ENCODE peak calls at places on chromosomes 12 and 14, in four cellular contexts. U is A549, B is pancreas, O is NT2/D1. C is an unnamed sample. For H3K9me3 and H3K4me1, the result is how much of the 10 kb centered on the place peaks cover.

GRCh38 chr14:100769035-100769939 is 42.6 kb downstream of the DLK1 start:
- DNase-seq in U (no peak), B (no peak), O (no peak), C (no peak)

GRCh38 chr14:104871656-104872468 is 6.8 kb downstream of the CEP170B start:
- DNase-seq in U (no peak), B (peak), O (no peak), C (no peak)

GRCh38 chr12:77980782-77981181 is 150.1 kb downstream of the NAV3 start:
- DNase-seq in O (no peak), U (no peak), B (no peak), C (no peak)

GRCh38 chr12:17759982-17760381 is 330.0 kb downstream of the RERGL start:
- DNase-seq in B (no peak), U (no peak), O (no peak), C (no peak)

GRCh38 chr12:89383235-89384049 is 31.1 kb upstream of the DUSP6 start:
- DNase-seq in B (no peak), U (no peak), O (no peak), C (no peak)

GRCh38 chr14:22829661-22830328 is at the start of gene MRPL52:
- DNase-seq in B (peak), O (no peak), U (peak), C (peak)

GRCh38 chr14:79476552-79476951 is 734.8 kb downstream of the DIO2 start:
- DNase-seq in U (no peak), B (no peak), O (no peak), C (no peak)

GRCh38 chr12:124744659-124745467 is 118.8 kb downstream of the SCARB1 start:
- DNase-seq in B (no peak), O (no peak), U (peak), C (peak)

GRCh38 chr12:1083888-1084262 is 92.9 kb downstream of the ERC1 start:
- DNase-seq in O (no peak), U (peak), B (no peak), C (no peak)

GRCh38 chr12:109932878-109933503 is 32.9 kb downstream of the TCHP start:
- DNase-seq in U (no peak), O (no peak), B (no peak), C (peak)

DNA sequence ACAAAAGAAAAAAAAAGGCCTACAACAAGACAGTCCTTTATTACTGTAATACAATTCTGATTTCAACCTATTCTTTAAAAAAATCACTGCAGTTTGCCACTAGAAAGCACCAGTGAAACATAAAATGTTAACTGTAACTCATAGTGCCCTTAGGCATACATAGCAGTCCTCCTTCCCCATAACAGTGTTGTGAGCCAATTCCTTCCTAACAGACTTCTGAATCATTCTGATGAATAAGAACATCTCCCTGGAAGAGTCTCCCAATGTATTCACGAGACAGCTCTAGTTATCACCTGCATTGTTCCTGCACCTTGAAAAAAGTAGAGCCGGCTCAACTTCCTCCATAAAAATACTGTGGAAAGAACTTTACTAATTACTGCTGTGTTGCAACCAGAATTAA is 213.6 kb upstream of the FSCB start:
- DNase-seq in B (no peak), O (no peak), U (no peak), C (no peak)
- H3K9me3 ChIP-seq in B (under half), O (under half), U (under half), C (under half)

GRCh38 chr12:54136844-54137580 is 51.8 kb downstream of the SMUG1 start:
- DNase-seq in U (no peak), O (no peak), B (no peak), C (no peak)

GRCh38 chr12:54133663-54134375 is 55.0 kb downstream of the SMUG1 start:
- DNase-seq in U (no peak), O (no peak), B (no peak), C (no peak)

GRCh38 chr12:54134395-54134794 is 54.4 kb downstream of the SMUG1 start:
- DNase-seq in U (no peak), O (no peak), B (no peak), C (no peak)

GRCh38 chr12:54134850-54135249 is 53.9 kb downstream of the SMUG1 start:
- DNase-seq in B (no peak), O (no peak), U (peak), C (no peak)

DNA sequence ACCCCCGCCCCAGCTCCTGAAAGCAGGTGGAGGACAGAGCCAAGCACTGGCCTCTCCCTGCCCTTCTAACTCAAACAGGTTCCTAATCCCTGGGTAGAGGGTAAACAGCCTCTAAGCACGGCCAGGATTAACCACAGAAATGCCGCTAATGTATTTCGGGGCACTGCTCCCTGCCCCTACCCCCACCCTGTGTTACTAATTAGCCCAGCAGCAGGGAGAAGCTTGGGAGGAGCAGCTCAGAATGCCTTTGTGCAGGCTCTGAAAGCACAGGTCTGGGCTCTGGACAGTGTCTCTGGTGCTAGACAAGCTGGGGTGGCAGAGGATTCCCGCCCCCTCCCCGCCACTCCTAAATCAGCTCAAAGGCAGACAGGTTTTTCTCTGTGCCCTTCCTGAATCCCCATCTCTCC is 53.2 kb downstream of the SMUG1 start:
- DNase-seq in U (no peak), B (no peak), O (no peak), C (no peak)
- H3K4me1 ChIP-seq in U (under half), B (under half), O (under half), C (under half)

GRCh38 chr14:85788834-85789233 is 258.9 kb downstream of the FLRT2 start:
- DNase-seq in U (no peak), B (no peak), O (no peak), C (no peak)

GRCh38 chr14:85793533-85793932 is 263.6 kb downstream of the FLRT2 start:
- DNase-seq in O (no peak), U (no peak), B (no peak), C (no peak)

GRCh38 chr14:85789506-85789905 is 259.6 kb downstream of the FLRT2 start:
- DNase-seq in U (no peak), O (no peak), B (no peak), C (no peak)
- H3K9me3 ChIP-seq in U (under half), O (under half), B (under half), C (under half)

DNA sequence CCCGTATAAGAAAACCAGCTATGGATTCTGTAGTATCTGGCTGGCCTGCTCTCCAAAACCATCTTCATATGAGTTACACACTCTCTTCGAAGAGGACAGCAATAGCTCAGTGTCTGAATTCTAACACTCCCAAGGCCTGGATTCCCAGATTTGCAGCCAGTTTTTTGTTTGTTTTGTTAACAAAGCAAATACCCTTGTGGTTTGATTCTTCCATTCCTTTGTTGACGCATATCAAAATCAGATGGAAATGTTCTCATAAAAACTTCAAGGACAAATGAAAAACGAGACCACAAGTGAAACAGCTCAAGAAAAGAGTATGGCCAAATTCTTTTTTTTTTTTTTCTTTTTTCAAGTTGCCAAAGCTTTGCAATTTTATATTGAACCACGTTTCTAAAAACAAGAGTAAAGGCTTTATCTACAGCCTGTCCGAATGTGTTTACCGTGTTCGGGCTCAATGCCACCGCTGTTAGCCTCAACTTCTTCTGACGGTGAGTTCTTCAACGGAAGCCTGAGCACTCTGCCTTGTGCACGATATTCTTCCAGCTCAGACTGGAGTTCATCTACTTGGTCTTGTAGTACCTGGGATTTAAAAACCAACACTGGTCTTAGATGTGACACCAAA is 67.5 kb downstream of the NIN start:
- DNase-seq in U (peak), O (no peak), B (peak), C (no peak)
- H3K4me1 ChIP-seq in U (under half), O (under half), B (under half), C (under half)

GRCh38 chr14:45790293-45790692 is 537.3 kb upstream of the MIS18BP1 start:
- DNase-seq in U (no peak), O (no peak), B (no peak), C (no peak)

GRCh38 chr14:45787167-45787566 is 534.2 kb upstream of the MIS18BP1 start:
- DNase-seq in U (no peak), B (no peak), O (no peak), C (no peak)

GRCh38 chr14:45786266-45786665 is 533.3 kb upstream of the MIS18BP1 start:
- DNase-seq in U (no peak), O (no peak), B (no peak), C (no peak)

GRCh38 chr14:45785240-45785639 is 532.2 kb upstream of the MIS18BP1 start:
- DNase-seq in U (peak), O (no peak), B (no peak), C (no peak)
- H3K9me3 ChIP-seq in U (under half), O (under half), B (under half), C (under half)

GRCh38 chr14:61749867-61750266 is 12.4 kb upstream of the SNAPC1 start:
- DNase-seq in O (no peak), U (peak), B (no peak), C (no peak)
- H3K4me1 ChIP-seq in O (under half), U (half or more), B (under half), C (under half)

GRCh38 chr12:131015581-131016337 is 62.1 kb downstream of the ADGRD1 start:
- DNase-seq in O (no peak), U (no peak), B (no peak), C (no peak)
- H3K9me3 ChIP-seq in O (under half), U (under half), B (under half), C (under half)

GRCh38 chr14:30227436-30227835 is 299.8 kb upstream of the PRKD1 start:
- DNase-seq in B (no peak), O (no peak), U (no peak), C (no peak)
- H3K4me1 ChIP-seq in B (under half), O (under half), U (under half), C (under half)

C was measured in upper lobe of left lung.